ENCODE peak calls at places on chromosomes 3 and 15, in five cellular contexts. J, H, B, Y and O are unnamed samples.

GRCh38 chr15:25775317-25775912 is 87.7 kb downstream of the ATP10A start:
- DNase-seq in J (peak; percentile 70), H (no peak), Y (peak; percentile 53), B (no peak), O (no peak)

GRCh38 chr15:31306426-31307269 is 20.0 kb upstream of the KLF13 start:
- DNase-seq in H (no peak), B (peak; percentile 55), J (no peak), Y (no peak), O (peak; percentile 84)

GRCh38 chr3:69907554-69907953 is 92.0 kb upstream of the SAMMSON start:
- DNase-seq in B (no peak), J (no peak), H (no peak), Y (no peak), O (no peak)

GRCh38 chr15:92681141-92681622 is 25.6 kb upstream of the FAM174B start:
- DNase-seq in B (no peak), H (no peak), Y (peak; percentile 23), J (no peak), O (no peak)

GRCh38 chr3:32606277-32606676 is 35.6 kb upstream of the DYNC1LI1 start:
- DNase-seq in B (no peak), J (no peak), Y (no peak), H (no peak), O (no peak)

GRCh38 chr3:159892801-159893200 is 95.8 kb upstream of the IL12A start:
- DNase-seq in J (no peak), B (no peak), H (no peak), Y (no peak), O (no peak)

GRCh38 chr3:7876741-7877297 is 624.8 kb upstream of the LMCD1 start:
- DNase-seq in Y (no peak), J (no peak), H (peak; percentile 66), B (no peak), O (no peak)

GRCh38 chr3:116140100-116140689 is 305.1 kb downstream of the LSAMP start:
- DNase-seq in Y (no peak), J (no peak), B (no peak), H (no peak), O (no peak)

GRCh38 chr15:89486726-89487050 is 9.7 kb downstream of the RHCG start:
- DNase-seq in B (peak; percentile 55), Y (no peak), H (peak; percentile 17), J (no peak), O (no peak)

GRCh38 chr3:78992400-78992799 is 775.4 kb downstream of the ROBO1 start:
- DNase-seq in B (no peak), Y (no peak), J (no peak), H (no peak), O (no peak)

GRCh38 chr3:133474251-133474801 is 74.5 kb downstream of the BFSP2 start:
- DNase-seq in Y (peak; percentile 81), H (no peak), B (peak; percentile 74), J (peak; percentile 57), O (no peak)

GRCh38 chr3:56711344-56711743 is 28.3 kb upstream of the TASOR start:
- DNase-seq in J (no peak), Y (no peak), H (no peak), B (no peak), O (no peak)

GRCh38 chr3:81910244-81910852 is 148.9 kb upstream of the GBE1 start:
- DNase-seq in H (no peak), Y (no peak), J (no peak), B (no peak), O (no peak)

GRCh38 chr15:45253330-45253729 is 1.3 kb downstream of the SLC28A2 start:
- DNase-seq in J (no peak), Y (no peak), B (no peak), H (no peak), O (peak; percentile 22)

GRCh38 chr3:71581451-71581980 is 2.0 kb downstream of the FOXP1 start:
- DNase-seq in B (peak; percentile 73), J (peak; percentile 29), H (peak; percentile 19), Y (peak; percentile 33), O (no peak)

GRCh38 chr3:43537206-43537605 is 84.6 kb downstream of the ANO10 start:
- DNase-seq in Y (no peak), B (no peak), J (no peak), H (no peak), O (no peak)
- H3K27ac ChIP-seq in Y (no peak overlapping the region), B (no peak overlapping the region), J (no peak overlapping the region), H (no peak overlapping the region), O (no peak overlapping the region)

GRCh38 chr3:50259432-50260026 is 9.4 kb upstream of the SEMA3B start:
- DNase-seq in Y (no peak), H (no peak), J (no peak), B (no peak), O (no peak)
- H3K4me3 ChIP-seq in Y (no peak overlapping the region), H (no peak overlapping the region), J (peak overlapping the region; percentile 80), B (peak overlapping the region; percentile 69), O (no peak overlapping the region)

DNA sequence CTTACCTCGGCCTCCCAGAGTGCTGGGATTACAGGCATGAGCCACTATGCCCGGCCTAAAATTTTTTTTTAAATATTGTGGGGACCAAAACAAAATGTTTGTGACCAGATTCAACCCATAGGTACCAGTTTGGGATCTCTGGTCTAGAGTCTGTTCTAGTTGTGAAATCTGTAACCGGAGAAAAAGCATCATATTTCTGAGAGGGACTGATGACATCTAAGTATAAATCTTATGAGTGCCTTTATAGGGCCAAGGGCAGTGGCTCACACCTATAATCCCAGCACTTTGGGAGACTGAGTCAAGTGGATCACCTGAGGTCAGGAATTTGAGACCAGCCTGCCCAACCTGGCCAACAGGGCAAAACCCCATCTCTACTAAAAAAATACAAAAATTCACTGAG is 14.1 kb upstream of the OSBPL11 start:
- DNase-seq in J (no peak), B (no peak), Y (no peak), H (no peak), O (no peak)
- H3K27me3 ChIP-seq in J (no peaks in the 10 kb centered on the region), B (no peaks in the 10 kb centered on the region), Y (no peaks in the 10 kb centered on the region), H (no peaks in the 10 kb centered on the region), O (no peaks in the 10 kb centered on the region)

GRCh38 chr15:101288905-101289513 is 6.0 kb downstream of the SNRPA1 start:
- DNase-seq in H (peak; percentile 50), B (no peak), J (no peak), Y (no peak), O (no peak)

GRCh38 chr15:101283931-101284330 is 6.6 kb upstream of the SELENOS start:
- DNase-seq in Y (no peak), H (no peak), J (no peak), B (no peak), O (no peak)

DNA sequence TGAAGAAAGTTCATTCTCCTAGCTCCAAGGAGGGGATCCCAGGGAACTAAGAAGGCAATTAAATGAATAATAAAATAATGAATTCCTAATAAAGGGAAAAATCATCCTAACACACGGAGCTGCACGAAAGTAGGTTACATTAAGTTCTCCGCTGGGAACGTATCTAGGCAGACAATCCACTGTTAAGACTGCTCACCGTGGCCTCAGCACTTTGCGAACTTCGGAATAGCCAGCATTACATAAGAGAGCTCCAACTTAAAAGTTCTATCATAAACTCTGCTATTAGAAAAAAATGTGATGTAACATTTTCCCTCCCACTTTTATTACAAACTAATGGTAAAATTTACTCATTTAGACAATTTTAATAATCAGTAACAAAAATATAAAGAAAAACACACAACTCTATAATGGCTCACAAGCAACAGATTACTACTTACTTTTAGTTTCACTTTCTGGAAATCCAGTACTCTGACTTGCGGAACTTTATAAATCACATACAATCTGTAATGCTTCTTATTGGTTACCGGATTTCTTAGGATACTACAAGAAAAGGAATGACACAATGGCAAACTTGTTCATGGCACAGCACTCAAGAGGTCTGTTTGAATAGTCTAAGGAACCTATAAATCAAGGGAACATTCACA is 8.5 kb downstream of the SNRPA1 start:
- DNase-seq in B (no peak), J (no peak), H (no peak), Y (no peak), O (no peak)
- H3K27ac ChIP-seq in B (no peak overlapping the region), J (no peak overlapping the region), H (no peak overlapping the region), Y (no peak overlapping the region), O (no peak overlapping the region)

GRCh38 chr15:69826818-69827174 is 270.9 kb downstream of the TLE3 start:
- DNase-seq in B (no peak), H (no peak), J (no peak), Y (no peak), O (no peak)

GRCh38 chr15:69823223-69823907 is 274.4 kb downstream of the TLE3 start:
- DNase-seq in J (no peak), Y (no peak), H (no peak), B (no peak), O (no peak)

GRCh38 chr15:69824877-69825406 is 272.8 kb downstream of the TLE3 start:
- DNase-seq in B (no peak), H (no peak), Y (no peak), J (no peak), O (no peak)

GRCh38 chr15:69825941-69826817 is 271.5 kb downstream of the TLE3 start:
- DNase-seq in H (no peak), B (no peak), Y (no peak), J (no peak), O (no peak)

GRCh38 chr15:69824075-69824876 is 273.4 kb downstream of the TLE3 start:
- DNase-seq in J (no peak), Y (no peak), H (no peak), B (no peak), O (no peak)
- H3K4me3 ChIP-seq in J (no peak overlapping the region), Y (no peak overlapping the region), H (no peak overlapping the region), B (no peak overlapping the region), O (no peak overlapping the region)